ENCODE peak calls at places on chromosomes 1 and 21, in four cellular contexts. One of them, this sample, is unnamed.

GRCh38 chr21:33015091-33015490 is 10.6 kb upstream of the OLIG2 start:
- DNase-seq in HepG2: no peak
- DNase-seq in GM12878: no peak
- DNase-seq in A549: no peak
- DNase-seq in this sample: no peak

GRCh38 chr1:101250656-101251272 is 13.9 kb downstream of the S1PR1 start:
- DNase-seq in GM12878: no peak
- DNase-seq in A549: no peak
- DNase-seq in HepG2: no peak
- DNase-seq in this sample: no peak

GRCh38 chr1:97247196-97247595 is 525.6 kb downstream of the PTBP2 start:
- DNase-seq in HepG2: no peak
- DNase-seq in A549: no peak
- DNase-seq in GM12878: no peak
- DNase-seq in this sample: no peak

GRCh38 chr1:18100493-18101063 is 7.0 kb upstream of the IGSF21 start:
- DNase-seq in HepG2: peak; percentile 38
- DNase-seq in GM12878: peak; percentile 5
- DNase-seq in A549: peak; percentile 54
- DNase-seq in this sample: peak; percentile 70

GRCh38 chr21:29499734-29500343 is 201.1 kb downstream of the BACH1 start:
- DNase-seq in GM12878: no peak
- DNase-seq in A549: peak; percentile 51
- DNase-seq in HepG2: peak; percentile 50
- DNase-seq in this sample: peak; percentile 43

GRCh38 chr1:53328490-53329182 is 766 bp upstream of the LRP8 start:
- DNase-seq in GM12878: no peak
- DNase-seq in A549: no peak
- DNase-seq in HepG2: no peak
- DNase-seq in this sample: peak; percentile 60

GRCh38 chr1:117883620-117884019 is 45.8 kb downstream of the GDAP2 start:
- DNase-seq in A549: no peak
- DNase-seq in GM12878: no peak
- DNase-seq in HepG2: no peak
- DNase-seq in this sample: no peak

GRCh38 chr1:240474133-240474614 is 137.8 kb downstream of the GREM2 start:
- DNase-seq in A549: no peak
- DNase-seq in HepG2: no peak
- DNase-seq in GM12878: no peak
- DNase-seq in this sample: no peak

GRCh38 chr1:98201640-98202039 is 280.8 kb upstream of the DPYD start:
- DNase-seq in GM12878: no peak
- DNase-seq in HepG2: no peak
- DNase-seq in A549: no peak
- DNase-seq in this sample: no peak

GRCh38 chr1:92274939-92275338 is 23.8 kb downstream of the GLMN start:
- DNase-seq in GM12878: no peak
- DNase-seq in A549: no peak
- DNase-seq in HepG2: no peak
- DNase-seq in this sample: no peak

GRCh38 chr21:26795866-26796329 is 49.3 kb downstream of the ADAMTS1 start:
- DNase-seq in GM12878: no peak
- DNase-seq in A549: peak; percentile 55
- DNase-seq in HepG2: no peak
- DNase-seq in this sample: peak; percentile 12

GRCh38 chr21:41939391-41939790 is 14.4 kb downstream of the C2CD2 start:
- DNase-seq in HepG2: no peak
- DNase-seq in A549: no peak
- DNase-seq in GM12878: no peak
- DNase-seq in this sample: no peak

GRCh38 chr21:31283025-31283424 is 61.0 kb downstream of the TIAM1 start:
- DNase-seq in A549: no peak
- DNase-seq in HepG2: no peak
- DNase-seq in GM12878: no peak
- DNase-seq in this sample: no peak

GRCh38 chr1:228276361-228276831 is 68.6 kb downstream of the OBSCN start:
- DNase-seq in GM12878: no peak
- DNase-seq in A549: no peak
- DNase-seq in HepG2: no peak
- DNase-seq in this sample: no peak

GRCh38 chr1:47738560-47739182 is 258.5 kb downstream of the TRABD2B start:
- DNase-seq in GM12878: no peak
- DNase-seq in A549: peak; percentile 12
- DNase-seq in HepG2: peak; percentile 35
- DNase-seq in this sample: peak; percentile 74

GRCh38 chr1:200869753-200870391 is 2.9 kb upstream of the GPR25 start:
- DNase-seq in A549: no peak
- DNase-seq in GM12878: peak; percentile 82
- DNase-seq in HepG2: no peak
- DNase-seq in this sample: no peak

GRCh38 chr1:26853156-26853555 is 9.8 kb upstream of the SFN start:
- DNase-seq in A549: peak; percentile 83
- DNase-seq in HepG2: peak; percentile 76
- DNase-seq in GM12878: no peak
- DNase-seq in this sample: peak; percentile 91

GRCh38 chr1:151158311-151158710 is 1.9 kb downstream of the TNFAIP8L2 start:
- DNase-seq in HepG2: no peak
- DNase-seq in A549: no peak
- DNase-seq in GM12878: no peak
- DNase-seq in this sample: no peak

GRCh38 chr21:33975548-33976081 is 60.0 kb upstream of the ATP5PO start:
- DNase-seq in A549: peak; percentile 6
- DNase-seq in GM12878: peak; percentile 98
- DNase-seq in HepG2: no peak
- DNase-seq in this sample: no peak

GRCh38 chr1:94871031-94871430 is 50.9 kb downstream of the SLC44A3 start:
- DNase-seq in GM12878: no peak
- DNase-seq in A549: no peak
- DNase-seq in HepG2: no peak
- DNase-seq in this sample: no peak

GRCh38 chr1:173436831-173437428 is 40.2 kb upstream of the PRDX6 start:
- DNase-seq in HepG2: no peak
- DNase-seq in A549: no peak
- DNase-seq in GM12878: no peak
- DNase-seq in this sample: no peak

GRCh38 chr1:153921803-153922075 is 1.0 kb downstream of the GATAD2B start:
- DNase-seq in HepG2: no peak
- DNase-seq in GM12878: no peak
- DNase-seq in A549: no peak
- DNase-seq in this sample: peak; percentile 4

GRCh38 chr1:183877321-183877720 is 72.4 kb downstream of the RGL1 start:
- DNase-seq in A549: no peak
- DNase-seq in GM12878: no peak
- DNase-seq in HepG2: no peak
- DNase-seq in this sample: no peak

GRCh38 chr1:54500030-54500389 is 48.0 kb upstream of the ACOT11 start:
- DNase-seq in GM12878: no peak
- DNase-seq in A549: no peak
- DNase-seq in HepG2: no peak
- DNase-seq in this sample: no peak

GRCh38 chr1:52641307-52641706 is 8.3 kb downstream of the SHISAL2A start:
- DNase-seq in A549: no peak
- DNase-seq in GM12878: no peak
- DNase-seq in HepG2: no peak
- DNase-seq in this sample: no peak

GRCh38 chr1:2236695-2237677 is 8.9 kb downstream of the SKI start:
- DNase-seq in A549: no peak
- DNase-seq in HepG2: no peak
- DNase-seq in GM12878: no peak
- DNase-seq in this sample: no peak
- TF ChIP-seq PBX3 in A549: no peak
- TF ChIP-seq PBX3 in HepG2: no peak
- TF ChIP-seq PBX3 in GM12878: no peak
- TF ChIP-seq PBX3 in this sample: no peak

GRCh38 chr1:226424228-226425003 is 16.5 kb upstream of the PARP1 start:
- DNase-seq in HepG2: no peak
- DNase-seq in GM12878: no peak
- DNase-seq in A549: peak; percentile 42
- DNase-seq in this sample: peak; percentile 64
- TF ChIP-seq CHD2 in HepG2: no peak
- TF ChIP-seq CHD2 in GM12878: no peak
- TF ChIP-seq CHD2 in A549: no peak
- TF ChIP-seq CHD2 in this sample: no peak

DNA sequence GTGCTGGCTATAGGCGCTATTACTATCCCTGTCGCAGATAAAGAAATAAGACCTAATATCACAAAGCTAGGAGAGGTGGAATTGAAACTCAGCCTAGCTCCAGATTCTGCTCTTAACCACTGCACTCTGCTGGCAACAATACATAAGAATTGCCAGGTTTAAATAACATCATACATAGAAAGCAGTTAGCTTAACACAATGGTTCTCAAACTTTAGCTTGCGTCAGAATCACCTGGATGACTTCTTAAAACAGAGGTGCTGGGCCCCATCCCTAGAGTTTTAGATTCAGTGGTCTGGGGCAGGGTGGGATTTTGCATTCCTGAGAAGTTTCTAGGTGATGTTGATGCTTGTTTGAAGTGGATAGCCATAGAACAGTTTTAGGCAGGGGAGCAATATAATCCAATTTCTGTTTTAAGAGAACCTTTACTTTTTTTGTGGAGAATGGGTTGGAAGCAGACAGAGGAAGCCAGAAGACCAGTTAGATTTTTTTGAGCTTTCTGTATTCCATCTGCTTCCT is 1.1 kb upstream of the POMGNT1 start:
- DNase-seq in GM12878: no peak
- DNase-seq in HepG2: no peak
- DNase-seq in A549: no peak
- DNase-seq in this sample: no peak
- H3K4me2 ChIP-seq in GM12878: peak overlapping the region; percentile 49
- H3K4me2 ChIP-seq in HepG2: peak overlapping the region; percentile 96
- H3K4me2 ChIP-seq in A549: peak overlapping the region; percentile 88
- H3K4me2 ChIP-seq in this sample: peak overlapping the region; percentile 83

DNA sequence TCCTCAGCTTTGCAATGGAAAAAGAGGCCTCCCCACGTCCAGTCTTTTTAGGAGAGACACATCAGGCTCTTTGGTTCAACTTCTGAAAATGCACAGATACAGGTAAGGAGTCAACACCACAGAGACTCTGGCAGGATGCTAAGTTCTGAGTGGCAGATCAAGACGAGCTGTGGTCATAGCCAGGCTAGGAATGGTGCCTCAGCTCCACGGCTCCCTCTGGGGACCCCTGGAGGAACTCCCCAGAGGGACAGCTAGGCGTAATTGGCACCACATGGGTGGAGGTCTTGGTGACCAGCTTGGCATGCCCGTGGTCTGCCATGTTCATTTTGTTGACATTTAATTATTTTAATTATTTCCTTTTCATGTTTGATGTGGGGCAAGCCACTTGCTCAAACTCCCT is 206.1 kb downstream of the KAZN start:
- DNase-seq in GM12878: no peak
- DNase-seq in A549: peak; percentile 9
- DNase-seq in HepG2: no peak
- DNase-seq in this sample: peak; percentile 40
- TF ChIP-seq PBX3 in GM12878: no peak
- TF ChIP-seq PBX3 in A549: no peak
- TF ChIP-seq PBX3 in HepG2: no peak
- TF ChIP-seq PBX3 in this sample: no peak

GRCh38 chr1:7967651-7968050 is 6.1 kb downstream of the PARK7 start:
- DNase-seq in GM12878: no peak
- DNase-seq in HepG2: peak; percentile 18
- DNase-seq in A549: no peak
- DNase-seq in this sample: no peak

GRCh38 chr1:7970250-7970649 is 8.7 kb downstream of the PARK7 start:
- DNase-seq in GM12878: no peak
- DNase-seq in HepG2: no peak
- DNase-seq in A549: no peak
- DNase-seq in this sample: no peak

GRCh38 chr1:7972285-7972684 is 10.8 kb downstream of the PARK7 start:
- DNase-seq in A549: no peak
- DNase-seq in GM12878: no peak
- DNase-seq in HepG2: no peak
- DNase-seq in this sample: no peak

GRCh38 chr1:7973086-7973485 is 11.6 kb downstream of the PARK7 start:
- DNase-seq in HepG2: no peak
- DNase-seq in GM12878: no peak
- DNase-seq in A549: no peak
- DNase-seq in this sample: no peak

DNA sequence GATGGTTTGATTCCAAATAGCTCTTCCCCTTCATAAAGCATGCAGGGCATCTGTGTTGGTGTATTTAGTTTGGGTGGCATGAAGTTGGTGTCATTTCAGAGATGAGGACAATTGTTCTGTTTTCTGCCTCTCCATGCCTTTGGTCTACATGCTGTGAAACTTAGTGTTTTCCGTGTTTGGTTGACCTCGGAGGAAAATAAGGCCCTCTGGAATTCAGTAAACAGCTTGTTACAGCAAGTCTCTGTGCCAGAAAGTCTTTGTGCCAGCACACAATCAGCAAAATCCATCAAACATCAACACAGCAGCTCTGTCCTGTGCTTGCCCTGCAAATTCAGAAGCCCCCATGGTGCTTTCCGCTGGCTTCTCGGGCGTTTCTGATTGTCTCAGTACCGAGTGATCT is 9.5 kb downstream of the PARK7 start:
- DNase-seq in HepG2: no peak
- DNase-seq in A549: no peak
- DNase-seq in GM12878: no peak
- DNase-seq in this sample: no peak
- TF ChIP-seq CHD2 in HepG2: no peak
- TF ChIP-seq CHD2 in A549: no peak
- TF ChIP-seq CHD2 in GM12878: no peak
- TF ChIP-seq CHD2 in this sample: no peak

DNA sequence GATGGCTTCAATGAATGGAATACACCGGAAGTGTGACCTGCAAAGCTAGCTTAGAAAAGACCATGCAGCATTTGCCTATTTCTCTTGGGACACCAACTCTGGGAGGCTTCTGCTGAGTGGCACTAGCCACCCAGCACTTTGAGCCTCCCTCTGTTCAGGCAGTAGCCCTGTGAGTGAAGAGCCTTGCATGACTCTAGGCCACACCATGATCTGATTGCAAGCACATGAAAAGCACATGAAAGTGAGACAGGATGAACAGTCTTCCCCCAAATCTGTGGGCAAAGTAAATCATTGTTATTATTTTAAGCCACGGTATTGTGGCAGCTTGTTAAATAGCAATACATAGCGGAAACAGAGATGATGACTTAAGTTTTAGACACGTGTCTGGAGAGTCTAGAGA is 2.8 kb downstream of the CD48 start:
- DNase-seq in A549: no peak
- DNase-seq in HepG2: no peak
- DNase-seq in GM12878: no peak
- DNase-seq in this sample: no peak
- H3K4me2 ChIP-seq in A549: no peak overlapping the region
- H3K4me2 ChIP-seq in HepG2: no peak overlapping the region
- H3K4me2 ChIP-seq in GM12878: peak overlapping the region; percentile 88
- H3K4me2 ChIP-seq in this sample: no peak overlapping the region